ENCODE peak calls at places on chromosomes 6 and 20, in five cellular contexts. W, J, R, G and I are unnamed samples.

GRCh38 chr6:1817033-1817761 is 207.5 kb downstream of the FOXC1 start:
- DNase-seq in W (no peak), G (no peak), J (peak; percentile 59), R (no peak), I (no peak)

GRCh38 chr20:17786221-17786718 is 86.5 kb downstream of the BANF2 start:
- DNase-seq in W (no peak), J (peak; percentile 73), R (no peak), G (no peak), I (no peak)

GRCh38 chr6:36599791-36600209 is 5.6 kb downstream of the SRSF3 start:
- DNase-seq in J (peak; percentile 45), W (no peak), R (no peak), G (peak; percentile 56), I (no peak)

GRCh38 chr6:16236648-16237199 is 1.7 kb upstream of the GMPR start:
- DNase-seq in W (no peak), R (peak; percentile 61), G (no peak), J (peak; percentile 62), I (no peak)

GRCh38 chr6:126093108-126093507 is 106.8 kb downstream of the TRMT11 start:
- DNase-seq in G (no peak), R (no peak), W (no peak), J (no peak), I (no peak)

GRCh38 chr20:44092551-44093248 is 94.3 kb downstream of the JPH2 start:
- DNase-seq in R (no peak), W (no peak), J (peak; percentile 54), G (peak; percentile 72), I (no peak)

GRCh38 chr6:43969158-43969981 is 157.9 kb downstream of the MRPL14 start:
- DNase-seq in J (no peak), R (no peak), G (no peak), W (no peak), I (no peak)

GRCh38 chr20:61185841-61186601 is 66.0 kb upstream of the CDH4 start:
- DNase-seq in W (peak; percentile 86), G (no peak), J (peak; percentile 97), R (no peak), I (peak; percentile 75)

GRCh38 chr6:170087946-170088348 is 202.9 kb downstream of the DLL1 start:
- DNase-seq in R (no peak), J (no peak), G (no peak), W (no peak), I (no peak)
- H3K4me3 ChIP-seq in R (no peak overlapping the region), J (no peak overlapping the region), G (no peak overlapping the region), W (no peak overlapping the region), I (no peak overlapping the region)

DNA sequence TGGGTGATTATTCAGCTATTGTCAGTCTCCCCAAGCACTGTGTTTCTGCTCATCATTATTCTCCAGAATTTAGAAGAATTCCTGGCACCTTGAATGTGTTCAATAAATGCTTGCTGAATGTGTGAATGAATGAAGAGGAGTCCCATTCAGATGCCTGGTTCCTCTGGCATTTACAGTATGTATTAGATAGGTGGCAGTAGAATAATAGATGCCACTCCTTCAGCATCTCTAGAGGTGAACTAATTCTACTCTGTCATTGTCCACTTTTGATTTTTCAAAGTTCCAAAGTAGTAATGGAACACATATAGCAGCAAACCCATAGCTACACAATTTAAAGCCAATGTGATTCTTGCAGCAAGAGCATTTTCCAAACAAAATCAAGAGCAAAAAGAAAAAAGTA is 118.9 kb upstream of the CEP162 start:
- DNase-seq in J (peak; percentile 16), G (no peak), W (no peak), R (no peak), I (no peak)
- TF ChIP-seq CTCF in J (peak; percentile 51), G (peak; percentile 29), W (peak; percentile 12), R (no peak), I (peak; percentile 26)

GRCh38 chr6:27205375-27206278 is 41.9 kb upstream of the PRSS16 start:
- DNase-seq in W (no peak), R (no peak), J (no peak), G (peak; percentile 44), I (no peak)
- H3K4me3 ChIP-seq in W (peak overlapping the region; percentile 18), R (no peak overlapping the region), J (peak overlapping the region; percentile 33), G (peak overlapping the region; percentile 47), I (peak overlapping the region; percentile 18)

GRCh38 chr20:32205502-32206382 is 1.8 kb downstream of the PLAGL2 start:
- DNase-seq in R (no peak), J (peak; percentile 40), G (peak; percentile 59), W (no peak), I (no peak)

GRCh38 chr20:32208499-32209154 is 947 bp downstream of the POFUT1 start:
- DNase-seq in R (no peak), G (no peak), J (no peak), W (no peak), I (no peak)

GRCh38 chr20:32207211-32207625 is 325 bp downstream of the PLAGL2 start:
- DNase-seq in W (no peak), J (no peak), R (no peak), G (peak; percentile 42), I (no peak)

GRCh38 chr20:32206383-32207210 is 946 bp downstream of the PLAGL2 start:
- DNase-seq in W (no peak), G (peak; percentile 13), J (no peak), R (no peak), I (no peak)

GRCh38 chr20:32207626-32208498 is at the start of the genes PLAGL2 and POFUT1:
- DNase-seq in R (peak; percentile 85), W (no peak), J (peak; percentile 86), G (peak; percentile 96), I (no peak)
- TF ChIP-seq CTCF in R (no peak), W (peak; percentile 46), J (peak; percentile 8), G (peak; percentile 41), I (peak; percentile 19)

DNA sequence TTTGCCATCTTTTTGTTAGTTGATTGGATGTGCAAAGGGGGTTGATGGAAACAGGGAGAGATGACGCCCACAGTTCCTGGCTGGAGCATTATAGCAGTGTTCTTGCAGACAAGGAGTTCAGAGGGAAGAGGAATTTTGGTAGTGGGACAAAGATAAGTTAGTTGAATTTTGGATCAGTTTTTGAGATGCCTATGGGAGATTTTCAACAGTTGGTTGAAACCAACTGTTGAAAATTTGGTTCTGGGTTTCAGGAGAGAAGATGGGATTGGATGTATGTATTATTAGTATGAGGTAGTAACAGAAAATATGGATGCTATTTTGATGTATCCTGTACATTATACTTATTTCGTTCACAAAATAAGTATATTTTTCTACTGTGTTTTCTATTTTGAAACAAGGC is 274.2 kb downstream of the CDKAL1 start:
- DNase-seq in W (no peak), G (no peak), R (no peak), J (no peak), I (no peak)
- H3K4me3 ChIP-seq in W (no peak overlapping the region), G (no peak overlapping the region), R (no peak overlapping the region), J (no peak overlapping the region), I (no peak overlapping the region)